ENCODE peak calls at places on chromosomes 1 and 21, in four cellular contexts. G, A, F and D are unnamed samples.

GRCh38 chr21:41825216-41825615 is 53.9 kb downstream of the PRDM15 start:
- DNase-seq in G (no peak), A (no peak), F (no peak), D (no peak)

GRCh38 chr1:53535846-53536245 is 76.6 kb downstream of the DMRTB1 start:
- DNase-seq in G (no peak), A (no peak), F (no peak), D (no peak)

GRCh38 chr1:40232444-40232843 is 15.3 kb upstream of the TMCO2 start:
- DNase-seq in G (no peak), A (peak), F (no peak), D (peak)

GRCh38 chr1:148318123-148318899 is 164.8 kb downstream of the PPIAL4G start:
- DNase-seq in G (peak), A (no peak), F (no peak), D (peak)

GRCh38 chr1:97093742-97094141 is 372.2 kb downstream of the PTBP2 start:
- DNase-seq in G (peak), A (no peak), F (no peak), D (no peak)

GRCh38 chr1:205689479-205689878 is 9.2 kb upstream of the SLC45A3 start:
- DNase-seq in G (no peak), A (no peak), F (no peak), D (no peak)

GRCh38 chr1:206654826-206655225 is 19.5 kb downstream of the DYRK3 start:
- DNase-seq in G (no peak), A (no peak), F (no peak), D (no peak)

GRCh38 chr1:62395291-62395690 is 41.6 kb upstream of the USP1 start:
- DNase-seq in G (no peak), A (no peak), F (no peak), D (no peak)

GRCh38 chr1:196559314-196559713 is 48.9 kb downstream of the KCNT2 start:
- DNase-seq in G (no peak), A (no peak), F (no peak), D (no peak)

GRCh38 chr1:229024528-229025119 is 246.3 kb upstream of the RAB4A start:
- DNase-seq in G (peak), A (no peak), F (no peak), D (no peak)

GRCh38 chr1:201316556-201316955 is 33.2 kb downstream of the PKP1 start:
- DNase-seq in G (no peak), A (no peak), F (no peak), D (no peak)

GRCh38 chr1:9324246-9325096 is 31.8 kb downstream of the SPSB1 start:
- DNase-seq in G (no peak), A (no peak), F (peak), D (no peak)

GRCh38 chr1:50967416-50968020 is 2.5 kb upstream of the CDKN2C start:
- DNase-seq in G (peak), A (peak), F (no peak), D (no peak)

GRCh38 chr1:214523124-214523824 is 28.1 kb downstream of the PTPN14 start:
- DNase-seq in G (no peak), A (no peak), F (no peak), D (no peak)

GRCh38 chr1:230242317-230242716 is 175.3 kb downstream of the GALNT2 start:
- DNase-seq in G (no peak), A (no peak), F (no peak), D (no peak)

GRCh38 chr21:31580866-31581276 is 78.6 kb upstream of the SOD1 start:
- DNase-seq in G (peak), A (no peak), F (peak), D (no peak)

GRCh38 chr1:55015731-55016620 is 17.2 kb downstream of the BSND start:
- DNase-seq in G (peak), A (no peak), F (no peak), D (no peak)

GRCh38 chr1:225848044-225848955 is 33.9 kb downstream of the TMEM63A start:
- DNase-seq in G (no peak), A (peak), F (peak), D (peak)

GRCh38 chr1:230158422-230159291 is 91.6 kb downstream of the GALNT2 start:
- DNase-seq in G (peak), A (no peak), F (no peak), D (no peak)

GRCh38 chr1:60037061-60037460 is 36.5 kb downstream of the C1orf87 start:
- DNase-seq in G (peak), A (no peak), F (no peak), D (no peak)

GRCh38 chr1:22452401-22452963 is 831 bp downstream of the ZBTB40 start:
- DNase-seq in G (peak), A (no peak), F (no peak), D (no peak)

GRCh38 chr1:26697978-26698849 is 2.4 kb downstream of the ARID1A start:
- DNase-seq in G (peak), A (peak), F (peak), D (no peak)

GRCh38 chr1:145688328-145688727 is 18.8 kb downstream of the PDZK1 start:
- DNase-seq in G (no peak), A (no peak), F (no peak), D (no peak)

GRCh38 chr1:177883581-177883980 is 86.3 kb downstream of the SEC16B start:
- DNase-seq in G (no peak), A (no peak), F (no peak), D (no peak)

GRCh38 chr1:169106095-169106920 is at the start of gene ATP1B1:
- DNase-seq in G (peak), A (peak), F (peak), D (no peak)

GRCh38 chr1:165910764-165911421 is 83.5 kb downstream of the UCK2 start:
- DNase-seq in G (peak), A (no peak), F (no peak), D (no peak)

GRCh38 chr1:243487649-243488227 is 231.9 kb downstream of the SDCCAG8 start:
- DNase-seq in G (no peak), A (no peak), F (no peak), D (no peak)

GRCh38 chr1:3799976-3800685 is 3.8 kb upstream of the LRRC47 start:
- DNase-seq in G (no peak), A (no peak), F (no peak), D (no peak)

GRCh38 chr1:37851782-37852210 is 7.6 kb downstream of the MTF1 start:
- DNase-seq in G (peak), A (no peak), F (no peak), D (no peak)

GRCh38 chr1:27659497-27660299 is 12.3 kb downstream of the IFI6 start:
- DNase-seq in G (peak), A (peak), F (peak), D (peak)

GRCh38 chr1:53371121-53371666 is 43.3 kb upstream of the LRP8 start:
- DNase-seq in G (no peak), A (no peak), F (no peak), D (no peak)

GRCh38 chr1:171219751-171220385 is 28.4 kb upstream of the FMO1 start:
- DNase-seq in G (peak), A (no peak), F (no peak), D (no peak)

GRCh38 chr21:36203603-36203889 is 46.9 kb downstream of the DOP1B start:
- DNase-seq in G (peak), A (peak), F (no peak), D (peak)

GRCh38 chr1:216925962-216926361 is 202.7 kb upstream of the ESRRG start:
- DNase-seq in G (no peak), A (no peak), F (no peak), D (no peak)

GRCh38 chr1:211259596-211260126 is 495 bp downstream of the RCOR3 start:
- DNase-seq in G (peak), A (peak), F (peak), D (no peak)

GRCh38 chr1:65626003-65626402 is 166.7 kb upstream of the PDE4B start:
- DNase-seq in G (no peak), A (no peak), F (no peak), D (no peak)

GRCh38 chr1:23951646-23952095 is 8.0 kb upstream of the PNRC2 start:
- DNase-seq in G (peak), A (no peak), F (no peak), D (no peak)

GRCh38 chr1:219416598-219417238 is 196.2 kb downstream of the ZC3H11B start:
- DNase-seq in G (peak), A (no peak), F (no peak), D (peak)

GRCh38 chr1:5921671-5922070 is 70.6 kb downstream of the NPHP4 start:
- DNase-seq in G (peak), A (no peak), F (no peak), D (no peak)